ENCODE peak calls at places on chromosomes 7 and 10, in four cellular contexts. J is SK-N-SH, D is HepG2, K is WTC11. R is an unnamed sample.

GRCh38 chr7:117350027-117350426 is 27.2 kb upstream of the WNT2 start:
- DNase-seq in D (no peak), K (no peak), J (no peak), R (peak; percentile 26)

GRCh38 chr7:129845972-129846327 is 106.8 kb downstream of the UBE2H start:
- DNase-seq in D (no peak), J (no peak), K (no peak), R (peak; percentile 76)

GRCh38 chr7:20307119-20307518 is 23.6 kb upstream of the ITGB8 start:
- DNase-seq in J (no peak), D (no peak), K (no peak), R (no peak)

GRCh38 chr10:122152544-122152943 is 118.6 kb upstream of the BTBD16 start:
- DNase-seq in K (no peak), D (no peak), J (no peak), R (no peak)

GRCh38 chr7:23335141-23335540 is 36.0 kb downstream of the MALSU1 start:
- DNase-seq in K (no peak), D (peak; percentile 21), J (no peak), R (no peak)

GRCh38 chr10:117264776-117265175 is 23.9 kb downstream of the SLC18A2 start:
- DNase-seq in J (no peak), K (no peak), D (peak; percentile 35), R (no peak)

GRCh38 chr10:82319558-82319957 is 444.6 kb downstream of the NRG3 start:
- DNase-seq in K (peak; percentile 32), D (no peak), J (no peak), R (no peak)

GRCh38 chr10:110395350-110396283 is 90.9 kb upstream of the SMNDC1 start:
- DNase-seq in K (no peak), J (no peak), D (peak; percentile 64), R (peak; percentile 96)

GRCh38 chr7:130149575-130150139 is 55.5 kb downstream of the TMEM209 start:
- DNase-seq in D (no peak), J (no peak), K (no peak), R (no peak)

GRCh38 chr7:17185690-17186070 is 112.8 kb upstream of the AHR start:
- DNase-seq in J (no peak), D (no peak), K (no peak), R (no peak)

GRCh38 chr10:94307046-94307615 is 55.6 kb downstream of the NOC3L start:
- DNase-seq in J (no peak), D (no peak), K (no peak), R (no peak)

GRCh38 chr10:74786126-74786525 is 40.3 kb upstream of the KAT6B start:
- DNase-seq in D (no peak), J (no peak), K (no peak), R (no peak)
- TF ChIP-seq MAX in D (no peak), J (no peak), K (no peak), R (no peak)

DNA sequence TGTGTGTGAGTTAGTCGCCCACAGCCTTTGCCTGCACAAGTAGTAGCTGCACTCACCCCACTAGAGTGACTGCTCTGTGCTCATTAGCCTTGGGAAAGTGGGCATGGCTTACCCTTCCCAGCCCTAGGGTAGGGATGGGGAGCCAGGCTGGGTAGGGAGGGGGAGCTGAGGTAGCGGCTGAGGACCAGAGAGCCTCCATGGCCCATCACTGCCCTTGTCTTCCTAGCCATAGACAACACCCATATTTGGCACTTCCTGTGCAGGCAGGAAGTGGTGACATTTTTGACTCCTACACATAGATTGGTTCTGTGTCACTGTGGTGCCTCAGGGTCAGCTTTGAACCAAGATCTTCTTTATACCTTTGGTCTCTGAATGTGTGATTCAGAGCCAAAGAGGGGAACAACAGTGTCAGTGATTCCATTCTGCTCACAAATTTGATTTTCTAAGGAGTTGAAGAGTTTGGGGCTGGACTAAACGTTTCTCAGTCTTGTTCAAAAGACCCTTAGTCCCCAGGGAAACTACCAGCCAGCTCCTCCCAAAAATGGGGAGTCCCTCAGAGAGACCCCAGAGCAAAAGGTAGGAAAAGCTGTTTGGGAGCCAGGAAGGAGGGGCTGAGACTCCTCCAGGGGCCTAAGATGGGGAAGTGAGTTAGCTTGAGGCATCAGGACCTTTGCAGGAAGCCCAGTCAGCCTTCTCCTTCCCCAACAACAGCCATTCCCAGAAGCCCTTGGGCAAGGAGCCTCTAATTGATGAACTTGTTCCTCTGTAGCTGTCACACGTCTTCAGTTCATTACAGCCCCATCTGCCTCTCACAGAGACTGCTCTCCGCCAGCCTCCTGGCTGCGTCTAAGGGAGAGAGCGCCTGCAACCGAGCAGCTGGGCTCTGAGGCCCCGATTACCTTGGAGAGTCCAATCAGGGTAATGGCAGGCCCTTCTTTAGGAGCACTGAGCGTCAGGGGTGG is 135.0 kb downstream of the CDH23 start:
- DNase-seq in K (no peak), J (no peak), D (no peak), R (no peak)
- TF ChIP-seq MAX in K (no peak), J (no peak), D (no peak), R (no peak)

GRCh38 chr10:31395695-31396094 is 76.7 kb downstream of the ZEB1 start:
- DNase-seq in J (no peak), K (no peak), D (no peak), R (no peak)
- TF ChIP-seq MAX in J (no peak), K (no peak), D (no peak), R (no peak)

GRCh38 chr7:3245077-3245476 is 56.0 kb upstream of the SDK1 start:
- DNase-seq in D (no peak), J (no peak), K (no peak), R (no peak)

GRCh38 chr7:3243680-3244079 is 57.4 kb upstream of the SDK1 start:
- DNase-seq in J (no peak), K (no peak), D (no peak), R (no peak)

GRCh38 chr7:3245721-3246120 is 55.3 kb upstream of the SDK1 start:
- DNase-seq in K (no peak), D (no peak), J (no peak), R (no peak)

GRCh38 chr7:3243256-3243655 is 57.8 kb upstream of the SDK1 start:
- DNase-seq in K (no peak), J (no peak), D (no peak), R (no peak)

DNA sequence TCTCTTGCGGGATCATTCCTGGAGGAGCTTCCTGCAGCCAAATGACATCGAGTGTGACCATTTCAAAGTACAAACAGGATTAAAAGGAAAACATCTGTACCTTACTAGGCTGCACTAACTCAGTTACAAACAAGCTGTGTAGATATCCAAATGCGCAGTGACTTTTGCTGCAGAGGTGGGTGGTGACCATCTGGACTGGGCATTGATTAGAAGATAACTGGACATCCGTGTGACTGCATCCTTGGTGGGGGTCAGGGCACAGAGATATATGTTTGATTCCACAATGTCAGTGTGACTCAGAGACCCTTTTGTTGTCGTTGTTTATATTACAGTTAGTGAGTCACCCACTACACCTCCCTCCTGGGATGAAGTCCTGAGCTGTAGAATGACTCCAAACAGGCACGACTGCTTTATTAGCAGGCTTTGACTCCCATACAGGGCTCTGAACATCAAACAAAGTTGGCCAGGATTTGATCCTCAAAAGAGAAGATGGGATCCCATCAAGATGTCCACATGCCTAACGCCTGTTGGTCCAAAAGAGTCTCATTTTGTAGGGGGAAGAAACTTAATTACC is 56.7 kb upstream of the SDK1 start:
- DNase-seq in D (peak; percentile 56), K (no peak), J (peak; percentile 83), R (peak; percentile 47)
- TF ChIP-seq MAX in D (no peak), K (no peak), J (no peak), R (peak; percentile 21)

DNA sequence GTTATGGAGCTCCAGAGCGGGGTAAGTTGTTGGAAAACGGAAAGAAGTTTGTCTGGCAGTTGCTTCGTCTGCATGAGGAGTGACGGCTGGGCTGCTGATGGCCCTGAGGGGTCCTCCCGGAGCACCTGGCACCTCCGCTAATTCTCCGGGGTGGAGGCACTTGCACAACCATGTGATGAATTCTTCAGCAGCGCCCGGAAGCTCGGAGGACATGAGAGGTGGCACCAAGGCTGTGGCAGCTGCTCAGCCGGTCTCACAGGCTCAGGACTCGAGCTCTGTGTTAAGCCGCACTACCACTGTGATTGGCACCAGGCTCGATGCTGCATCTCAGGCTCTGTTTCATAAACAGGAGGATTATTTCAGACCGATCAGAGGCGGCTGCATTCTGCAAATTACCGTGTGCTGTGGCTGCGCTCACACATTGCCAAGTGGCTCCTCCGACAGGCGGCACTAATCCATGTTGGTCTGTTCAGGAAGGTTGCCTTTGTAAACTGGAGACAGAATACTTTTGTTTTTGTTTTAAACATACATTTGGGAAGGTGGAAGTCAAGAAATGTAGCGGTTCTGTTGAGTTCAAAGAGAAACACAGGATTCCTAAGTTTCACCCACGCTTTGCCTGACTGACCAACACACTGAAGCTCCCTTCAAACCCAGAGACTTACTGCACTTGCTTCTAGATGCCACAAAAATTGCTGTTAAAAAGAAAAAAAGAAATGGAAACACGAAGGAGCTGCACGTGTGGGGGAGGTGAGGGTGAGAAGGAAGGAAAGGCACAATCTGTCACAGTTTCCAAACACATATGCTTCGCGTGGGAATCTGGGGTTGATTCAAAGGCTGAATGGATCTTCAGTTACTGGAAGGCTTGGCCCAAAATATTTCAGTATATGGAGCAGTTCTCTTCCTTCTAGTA is 495.4 kb downstream of the DNAJB6 start:
- DNase-seq in D (no peak), J (no peak), K (no peak), R (no peak)
- TF ChIP-seq MAX in D (no peak), J (no peak), K (no peak), R (no peak)

DNA sequence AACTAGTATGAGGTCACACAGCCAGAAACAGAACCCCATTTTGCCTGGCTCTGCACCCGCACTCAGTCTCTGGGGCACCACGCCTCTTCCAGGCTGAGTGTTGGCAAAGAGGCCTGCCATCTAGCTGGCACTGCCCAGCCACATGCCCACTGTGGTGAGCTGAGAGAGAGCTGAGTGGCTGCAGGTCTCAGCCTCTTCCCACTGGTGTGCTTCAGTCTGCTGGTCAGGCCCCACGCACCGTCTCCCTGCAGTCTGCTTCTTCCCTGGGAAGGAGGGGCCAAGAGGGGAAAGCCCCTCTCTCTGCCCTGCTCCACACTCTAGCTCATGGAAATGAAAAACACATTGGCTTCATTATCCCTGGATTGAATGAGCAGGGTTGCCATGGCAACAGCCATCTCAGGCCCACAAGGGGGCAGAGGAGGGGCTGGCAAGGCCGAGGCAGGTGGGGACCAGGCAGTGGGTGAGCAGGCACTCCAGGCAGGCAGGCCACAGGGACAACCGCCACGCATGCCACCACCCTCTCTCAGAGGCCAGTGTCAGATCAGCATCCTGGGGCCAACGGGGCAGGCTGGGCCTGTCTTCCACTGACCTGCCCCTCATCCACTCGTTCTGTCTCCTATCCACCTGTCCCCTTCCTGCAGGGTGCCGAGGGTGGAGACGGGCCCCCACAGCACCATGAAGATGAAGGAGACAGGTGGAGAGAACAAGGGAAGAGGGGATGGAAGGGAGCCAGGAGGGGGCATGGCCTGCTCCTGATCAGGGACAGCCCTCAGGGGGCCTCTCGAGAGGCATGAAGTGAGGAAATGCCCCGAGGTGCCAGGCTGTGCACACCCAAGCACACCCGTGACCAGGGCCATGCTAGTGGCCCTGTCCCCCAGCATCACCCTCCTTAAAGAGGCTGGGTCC is 110.9 kb downstream of the ZMIZ1 start:
- DNase-seq in J (peak; percentile 92), K (peak; percentile 56), D (no peak), R (no peak)
- TF ChIP-seq MAX in J (no peak), K (no peak), D (no peak), R (no peak)

R was measured in HCT116.